ENCODE peak calls at places on chromosomes 4 and X, in five cellular contexts. One of them, this sample, is unnamed.

GRCh38 chr4:98232202-98232601 is 29.0 kb upstream of the RAP1GDS1 start:
- DNase-seq in gastrocnemius medialis: no peak
- DNase-seq in breast epithelium: no peak
- DNase-seq in prostate gland: no peak
- DNase-seq in Peyer's patch: no peak
- DNase-seq in this sample: no peak

GRCh38 chr4:39655866-39656265 is 17.2 kb upstream of the SMIM14 start:
- DNase-seq in Peyer's patch: no peak
- DNase-seq in prostate gland: peak
- DNase-seq in gastrocnemius medialis: peak
- DNase-seq in breast epithelium: no peak
- DNase-seq in this sample: no peak

GRCh38 chr4:106273831-106274230 is 42.2 kb downstream of the TBCK start:
- DNase-seq in prostate gland: no peak
- DNase-seq in breast epithelium: no peak
- DNase-seq in gastrocnemius medialis: no peak
- DNase-seq in Peyer's patch: no peak
- DNase-seq in this sample: no peak

GRCh38 chr4:95547708-95548471 is 883 bp downstream of the UNC5C start:
- DNase-seq in breast epithelium: no peak
- DNase-seq in gastrocnemius medialis: no peak
- DNase-seq in prostate gland: peak
- DNase-seq in Peyer's patch: no peak
- DNase-seq in this sample: no peak

GRCh38 chrX:38465686-38466085 is 95.7 kb upstream of the TSPAN7 start:
- DNase-seq in gastrocnemius medialis: no peak
- DNase-seq in Peyer's patch: no peak
- DNase-seq in breast epithelium: no peak
- DNase-seq in prostate gland: no peak
- DNase-seq in this sample: no peak

GRCh38 chr4:7506119-7506518 is 71.4 kb upstream of the PSAPL1 start:
- DNase-seq in breast epithelium: no peak
- DNase-seq in gastrocnemius medialis: no peak
- DNase-seq in prostate gland: no peak
- DNase-seq in Peyer's patch: no peak
- DNase-seq in this sample: no peak

GRCh38 chr4:128521634-128522253 is 234.1 kb upstream of the PGRMC2 start:
- DNase-seq in Peyer's patch: no peak
- DNase-seq in gastrocnemius medialis: no peak
- DNase-seq in prostate gland: no peak
- DNase-seq in breast epithelium: no peak
- DNase-seq in this sample: no peak

GRCh38 chrX:11478971-11479370 is 185.8 kb downstream of the AMELX start:
- DNase-seq in breast epithelium: no peak
- DNase-seq in prostate gland: no peak
- DNase-seq in Peyer's patch: no peak
- DNase-seq in gastrocnemius medialis: no peak
- DNase-seq in this sample: no peak

GRCh38 chr4:123587983-123588494 is 191.4 kb downstream of the SPRY1 start:
- DNase-seq in prostate gland: peak
- DNase-seq in breast epithelium: no peak
- DNase-seq in Peyer's patch: no peak
- DNase-seq in gastrocnemius medialis: peak
- DNase-seq in this sample: no peak

GRCh38 chrX:22314211-22314610 is 41.5 kb downstream of the CBLL2 start:
- DNase-seq in breast epithelium: no peak
- DNase-seq in prostate gland: no peak
- DNase-seq in Peyer's patch: no peak
- DNase-seq in gastrocnemius medialis: no peak
- DNase-seq in this sample: no peak

GRCh38 chr4:7197910-7198309 is 5.6 kb downstream of the SORCS2 start:
- DNase-seq in breast epithelium: no peak
- DNase-seq in Peyer's patch: no peak
- DNase-seq in gastrocnemius medialis: no peak
- DNase-seq in prostate gland: no peak
- DNase-seq in this sample: no peak

GRCh38 chrX:16950423-16950822 is 4.0 kb downstream of the REPS2 start:
- DNase-seq in prostate gland: no peak
- DNase-seq in breast epithelium: no peak
- DNase-seq in gastrocnemius medialis: no peak
- DNase-seq in Peyer's patch: no peak
- DNase-seq in this sample: no peak

GRCh38 chrX:153970398-153971123 is 1.1 kb downstream of the HCFC1 start:
- DNase-seq in Peyer's patch: no peak
- DNase-seq in prostate gland: no peak
- DNase-seq in gastrocnemius medialis: no peak
- DNase-seq in breast epithelium: no peak
- DNase-seq in this sample: peak

GRCh38 chrX:144801786-144802185 is 445.5 kb upstream of the SPANXN1 start:
- DNase-seq in gastrocnemius medialis: no peak
- DNase-seq in Peyer's patch: no peak
- DNase-seq in prostate gland: no peak
- DNase-seq in breast epithelium: no peak
- DNase-seq in this sample: no peak

DNA sequence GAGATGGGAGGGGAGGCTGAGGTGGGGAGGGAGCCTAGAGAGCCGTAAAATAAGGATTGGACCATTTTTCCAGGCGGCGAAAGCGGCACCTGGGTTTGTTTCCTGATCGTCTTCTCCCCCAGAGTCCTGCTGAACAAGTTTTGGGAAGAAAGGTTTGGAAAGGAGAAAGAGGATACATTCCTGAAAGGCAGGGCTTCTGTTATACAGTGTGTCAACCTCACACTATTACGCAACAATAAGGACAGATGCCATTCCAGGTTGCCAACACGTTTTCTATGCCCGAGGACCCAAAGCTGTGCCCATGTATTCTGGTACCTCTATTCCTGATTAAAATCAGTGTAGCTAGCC is 658 bp downstream of the SCOC start:
- DNase-seq in prostate gland: peak
- DNase-seq in breast epithelium: peak
- DNase-seq in gastrocnemius medialis: no peak
- DNase-seq in Peyer's patch: no peak
- DNase-seq in this sample: no peak
- H3K27ac ChIP-seq in prostate gland: peak
- H3K27ac ChIP-seq in breast epithelium: peak
- H3K27ac ChIP-seq in gastrocnemius medialis: peak
- H3K27ac ChIP-seq in Peyer's patch: peak
- H3K27ac ChIP-seq in this sample: peak

GRCh38 chr4:80215449-80216052 is 18.2 kb downstream of the PRDM8 start:
- DNase-seq in gastrocnemius medialis: no peak
- DNase-seq in breast epithelium: no peak
- DNase-seq in Peyer's patch: no peak
- DNase-seq in prostate gland: no peak
- DNase-seq in this sample: no peak
- TF ChIP-seq CTCF in gastrocnemius medialis: peak
- TF ChIP-seq CTCF in breast epithelium: peak
- TF ChIP-seq CTCF in Peyer's patch: peak
- TF ChIP-seq CTCF in prostate gland: peak
- TF ChIP-seq CTCF in this sample: peak

DNA sequence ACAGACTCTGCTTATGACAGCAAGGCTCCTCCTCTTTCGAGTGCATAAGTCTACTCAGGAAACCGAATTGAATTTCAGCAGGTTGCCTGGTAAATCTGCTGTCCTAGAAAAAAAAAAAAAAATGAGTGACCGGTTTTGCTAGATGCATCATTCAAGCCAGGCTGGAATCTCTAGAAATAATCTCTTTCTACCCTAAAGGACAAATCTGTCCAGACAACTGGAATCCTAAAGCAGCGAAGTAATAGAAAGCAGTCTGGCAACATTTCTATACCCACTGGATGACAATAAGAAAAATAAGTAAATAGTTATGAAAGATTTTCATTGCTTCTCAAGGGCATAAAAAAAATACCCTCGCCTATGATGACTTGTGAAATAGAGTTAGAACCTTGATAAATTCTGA is 703.5 kb downstream of the RPA4 start:
- DNase-seq in breast epithelium: no peak
- DNase-seq in gastrocnemius medialis: no peak
- DNase-seq in prostate gland: no peak
- DNase-seq in Peyer's patch: no peak
- DNase-seq in this sample: no peak
- TF ChIP-seq POLR2A in breast epithelium: no peak
- TF ChIP-seq POLR2A in gastrocnemius medialis: no peak
- TF ChIP-seq POLR2A in prostate gland: no peak
- TF ChIP-seq POLR2A in Peyer's patch: no peak
- TF ChIP-seq POLR2A in this sample: no peak

DNA sequence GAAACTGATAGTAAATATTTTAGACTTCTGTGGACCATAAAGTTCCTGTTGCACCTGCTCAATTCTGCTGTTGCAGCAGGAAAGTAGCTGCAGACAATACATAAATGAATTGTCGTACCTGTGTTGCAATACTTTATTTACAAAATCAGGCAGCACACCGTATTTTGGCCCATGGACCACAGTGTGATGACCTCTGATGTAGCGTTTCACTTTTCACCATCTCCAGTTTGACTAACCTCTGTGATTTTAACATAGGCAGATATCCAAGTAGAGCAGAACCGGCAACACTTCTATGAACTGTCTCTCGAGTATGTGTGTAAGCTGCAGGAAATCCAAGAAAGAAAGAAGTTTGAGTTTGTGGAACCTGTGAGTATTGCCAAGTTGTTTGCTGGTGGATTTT is 132.7 kb downstream of the ARHGAP10 start:
- DNase-seq in breast epithelium: no peak
- DNase-seq in prostate gland: no peak
- DNase-seq in Peyer's patch: no peak
- DNase-seq in gastrocnemius medialis: no peak
- DNase-seq in this sample: no peak
- H3K27ac ChIP-seq in breast epithelium: no peak
- H3K27ac ChIP-seq in prostate gland: no peak
- H3K27ac ChIP-seq in Peyer's patch: no peak
- H3K27ac ChIP-seq in gastrocnemius medialis: peak
- H3K27ac ChIP-seq in this sample: no peak

DNA sequence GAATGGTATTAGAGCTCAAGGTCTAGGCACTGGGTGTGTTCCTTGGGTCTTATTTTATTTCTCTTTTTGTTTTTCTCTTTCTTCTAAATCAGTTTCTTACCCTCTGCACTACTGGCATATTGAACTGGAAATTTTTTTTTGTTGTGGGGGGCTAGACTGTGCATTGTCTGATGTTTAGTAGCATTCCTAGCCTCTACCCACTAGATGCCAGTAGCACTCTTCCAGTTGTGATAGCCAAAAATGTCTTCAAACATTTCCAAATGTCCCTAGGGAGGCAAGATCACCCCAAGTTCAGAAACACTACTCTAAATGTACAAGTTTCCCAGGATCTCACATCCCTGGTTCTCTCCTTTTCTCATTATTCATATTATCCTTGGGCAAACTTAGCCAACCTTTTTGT is 69.8 kb upstream of the AMOT start:
- DNase-seq in breast epithelium: no peak
- DNase-seq in gastrocnemius medialis: no peak
- DNase-seq in Peyer's patch: no peak
- DNase-seq in prostate gland: no peak
- DNase-seq in this sample: no peak
- TF ChIP-seq CTCF in breast epithelium: no peak
- TF ChIP-seq CTCF in gastrocnemius medialis: no peak
- TF ChIP-seq CTCF in Peyer's patch: no peak
- TF ChIP-seq CTCF in prostate gland: no peak
- TF ChIP-seq CTCF in this sample: no peak

GRCh38 chr4:74543247-74543670 is 98.3 kb downstream of the AREG start:
- DNase-seq in gastrocnemius medialis: no peak
- DNase-seq in breast epithelium: no peak
- DNase-seq in Peyer's patch: peak
- DNase-seq in prostate gland: no peak
- DNase-seq in this sample: no peak

GRCh38 chr4:74543983-74544382 is 99.0 kb downstream of the AREG start:
- DNase-seq in breast epithelium: no peak
- DNase-seq in prostate gland: no peak
- DNase-seq in gastrocnemius medialis: no peak
- DNase-seq in Peyer's patch: no peak
- DNase-seq in this sample: no peak

GRCh38 chr4:74539043-74539790 is 94.3 kb downstream of the AREG start:
- DNase-seq in breast epithelium: no peak
- DNase-seq in Peyer's patch: no peak
- DNase-seq in prostate gland: no peak
- DNase-seq in gastrocnemius medialis: no peak
- DNase-seq in this sample: no peak

GRCh38 chr4:74540193-74540592 is 95.3 kb downstream of the AREG start:
- DNase-seq in breast epithelium: no peak
- DNase-seq in Peyer's patch: no peak
- DNase-seq in prostate gland: no peak
- DNase-seq in gastrocnemius medialis: no peak
- DNase-seq in this sample: no peak

DNA sequence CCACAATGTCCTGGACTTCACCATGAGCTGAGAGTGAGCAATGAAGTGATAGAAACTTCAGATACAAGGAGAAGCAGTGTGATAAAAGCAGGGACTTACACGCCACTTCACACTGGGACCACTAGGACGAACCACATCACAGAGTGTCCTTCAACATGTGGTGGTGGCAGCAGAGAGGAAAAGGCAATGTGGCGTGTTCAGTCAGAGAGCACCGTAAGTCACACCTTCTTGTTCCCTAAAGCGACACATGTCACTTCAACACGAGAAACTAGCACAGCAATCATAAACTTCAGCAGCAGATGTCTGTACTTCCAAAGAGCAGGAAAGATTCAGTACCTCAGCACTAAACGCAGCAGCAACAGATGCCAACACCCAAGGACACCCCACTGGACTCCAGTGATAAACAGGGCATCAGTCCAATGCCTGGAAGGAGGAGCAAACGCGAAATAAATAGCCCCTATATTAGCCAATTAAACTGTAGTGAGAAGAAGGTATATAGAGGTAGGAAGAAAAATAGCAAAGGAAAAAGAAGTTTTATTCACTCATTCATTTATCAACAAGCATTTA is 96.8 kb downstream of the AREG start:
- DNase-seq in gastrocnemius medialis: no peak
- DNase-seq in breast epithelium: no peak
- DNase-seq in Peyer's patch: no peak
- DNase-seq in prostate gland: no peak
- DNase-seq in this sample: no peak
- TF ChIP-seq POLR2A in gastrocnemius medialis: no peak
- TF ChIP-seq POLR2A in breast epithelium: no peak
- TF ChIP-seq POLR2A in Peyer's patch: no peak
- TF ChIP-seq POLR2A in prostate gland: no peak
- TF ChIP-seq POLR2A in this sample: no peak